ENCODE peak calls at places on chromosomes 7 and 10, in seven cellular contexts. One of them, this sample, is unnamed.

GRCh38 chr7:144835166-144835611 is 664 bp downstream of the TPK1 start:
- DNase-seq in upper lobe of right lung: no peak
- DNase-seq in transverse colon: peak; percentile 63
- DNase-seq in GM13976: peak; percentile 45
- DNase-seq in heart left ventricle: peak; percentile 50
- DNase-seq in Caco-2: peak; percentile 46
- DNase-seq in neural crest cell: peak; percentile 43
- DNase-seq in this sample: peak; percentile 45

GRCh38 chr7:141073173-141073640 is 657 bp upstream of the TMEM178B start:
- DNase-seq in upper lobe of right lung: peak; percentile 64
- DNase-seq in heart left ventricle: peak; percentile 65
- DNase-seq in Caco-2: no peak
- DNase-seq in neural crest cell: peak; percentile 51
- DNase-seq in transverse colon: peak; percentile 9
- DNase-seq in GM13976: peak; percentile 48
- DNase-seq in this sample: peak; percentile 50

GRCh38 chr7:115013887-115014286 is 92.0 kb downstream of the MDFIC start:
- DNase-seq in heart left ventricle: no peak
- DNase-seq in transverse colon: no peak
- DNase-seq in GM13976: no peak
- DNase-seq in upper lobe of right lung: no peak
- DNase-seq in neural crest cell: no peak
- DNase-seq in Caco-2: no peak
- DNase-seq in this sample: no peak

GRCh38 chr10:74190494-74190893 is 39.5 kb downstream of the ADK start:
- DNase-seq in heart left ventricle: no peak
- DNase-seq in neural crest cell: no peak
- DNase-seq in GM13976: no peak
- DNase-seq in upper lobe of right lung: no peak
- DNase-seq in transverse colon: no peak
- DNase-seq in Caco-2: no peak
- DNase-seq in this sample: no peak

GRCh38 chr7:44048031-44048795 is 3.7 kb downstream of the DBNL start:
- DNase-seq in upper lobe of right lung: peak; percentile 44
- DNase-seq in transverse colon: no peak
- DNase-seq in Caco-2: peak; percentile 15
- DNase-seq in heart left ventricle: no peak
- DNase-seq in neural crest cell: no peak
- DNase-seq in GM13976: no peak
- DNase-seq in this sample: no peak

GRCh38 chr7:151099486-151100211 is 13.4 kb downstream of the AGAP3 start:
- DNase-seq in Caco-2: no peak
- DNase-seq in transverse colon: no peak
- DNase-seq in neural crest cell: no peak
- DNase-seq in heart left ventricle: peak; percentile 37
- DNase-seq in GM13976: no peak
- DNase-seq in upper lobe of right lung: peak; percentile 56
- DNase-seq in this sample: no peak

GRCh38 chr10:112361951-112362770 is 11.8 kb upstream of the ACSL5 start:
- DNase-seq in upper lobe of right lung: peak; percentile 72
- DNase-seq in heart left ventricle: peak; percentile 58
- DNase-seq in GM13976: no peak
- DNase-seq in Caco-2: peak; percentile 23
- DNase-seq in transverse colon: peak; percentile 70
- DNase-seq in neural crest cell: no peak
- DNase-seq in this sample: no peak

GRCh38 chr7:91090684-91091083 is 173.5 kb upstream of the FZD1 start:
- DNase-seq in Caco-2: no peak
- DNase-seq in transverse colon: no peak
- DNase-seq in heart left ventricle: no peak
- DNase-seq in neural crest cell: no peak
- DNase-seq in upper lobe of right lung: no peak
- DNase-seq in GM13976: no peak
- DNase-seq in this sample: no peak

GRCh38 chr7:116617878-116618277 is 54.1 kb upstream of the MET start:
- DNase-seq in Caco-2: no peak
- DNase-seq in transverse colon: no peak
- DNase-seq in heart left ventricle: no peak
- DNase-seq in GM13976: no peak
- DNase-seq in upper lobe of right lung: no peak
- DNase-seq in neural crest cell: no peak
- DNase-seq in this sample: no peak

GRCh38 chr10:12975906-12976305 is 25.6 kb downstream of the CCDC3 start:
- DNase-seq in GM13976: no peak
- DNase-seq in neural crest cell: no peak
- DNase-seq in heart left ventricle: no peak
- DNase-seq in Caco-2: no peak
- DNase-seq in upper lobe of right lung: no peak
- DNase-seq in transverse colon: no peak
- DNase-seq in this sample: no peak

GRCh38 chr10:110615057-110615630 is 29.0 kb upstream of the RBM20 start:
- DNase-seq in heart left ventricle: no peak
- DNase-seq in Caco-2: no peak
- DNase-seq in upper lobe of right lung: no peak
- DNase-seq in GM13976: no peak
- DNase-seq in transverse colon: no peak
- DNase-seq in neural crest cell: no peak
- DNase-seq in this sample: no peak

GRCh38 chr10:25177093-25177753 is 2.4 kb downstream of the GPR158 start:
- DNase-seq in heart left ventricle: no peak
- DNase-seq in neural crest cell: no peak
- DNase-seq in GM13976: peak; percentile 12
- DNase-seq in upper lobe of right lung: no peak
- DNase-seq in transverse colon: no peak
- DNase-seq in Caco-2: no peak
- DNase-seq in this sample: no peak

GRCh38 chr10:12531305-12531738 is 182.0 kb downstream of the CAMK1D start:
- DNase-seq in heart left ventricle: peak; percentile 62
- DNase-seq in transverse colon: peak; percentile 29
- DNase-seq in GM13976: no peak
- DNase-seq in Caco-2: peak; percentile 8
- DNase-seq in upper lobe of right lung: no peak
- DNase-seq in neural crest cell: no peak
- DNase-seq in this sample: no peak

GRCh38 chr7:135743907-135744789 is 4.5 kb downstream of the FAM180A start:
- DNase-seq in GM13976: no peak
- DNase-seq in heart left ventricle: peak; percentile 38
- DNase-seq in transverse colon: no peak
- DNase-seq in Caco-2: no peak
- DNase-seq in upper lobe of right lung: no peak
- DNase-seq in neural crest cell: no peak
- DNase-seq in this sample: no peak

GRCh38 chr10:116968331-116968730 is 36.7 kb downstream of the SHTN1 start:
- DNase-seq in upper lobe of right lung: no peak
- DNase-seq in Caco-2: no peak
- DNase-seq in neural crest cell: no peak
- DNase-seq in transverse colon: no peak
- DNase-seq in GM13976: no peak
- DNase-seq in heart left ventricle: no peak
- DNase-seq in this sample: no peak

DNA sequence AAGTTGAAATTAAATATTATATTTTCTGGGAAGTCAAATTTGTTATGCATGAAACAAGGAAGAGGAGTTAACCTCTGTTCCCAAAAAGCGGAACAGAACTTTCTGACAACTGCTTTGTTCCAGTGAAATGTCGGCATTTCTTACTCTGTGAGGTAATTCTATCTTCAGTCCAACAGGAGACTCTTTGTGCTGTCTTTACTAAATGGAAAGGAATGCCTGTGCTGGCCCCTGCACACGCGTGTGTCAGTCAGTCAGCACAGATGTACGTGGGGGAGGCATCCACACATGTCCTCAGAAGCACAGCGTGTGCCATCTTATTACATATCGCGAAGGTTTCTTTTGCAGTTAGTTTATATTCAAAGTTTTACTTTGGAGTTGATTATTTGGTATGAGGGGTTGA is 37.5 kb downstream of the NET1 start:
- DNase-seq in upper lobe of right lung: no peak
- DNase-seq in GM13976: no peak
- DNase-seq in heart left ventricle: no peak
- DNase-seq in Caco-2: no peak
- DNase-seq in neural crest cell: no peak
- DNase-seq in transverse colon: no peak
- DNase-seq in this sample: peak; percentile 29
- TF ChIP-seq CTCF in upper lobe of right lung: no peak
- TF ChIP-seq CTCF in GM13976: no peak
- TF ChIP-seq CTCF in heart left ventricle: no peak
- TF ChIP-seq CTCF in Caco-2: peak; percentile 36
- TF ChIP-seq CTCF in neural crest cell: peak; percentile 33
- TF ChIP-seq CTCF in transverse colon: no peak
- TF ChIP-seq CTCF in this sample: peak; percentile 15

GRCh38 chr7:158816995-158817394 is 12.3 kb downstream of the ESYT2 start:
- DNase-seq in Caco-2: peak; percentile 82
- DNase-seq in heart left ventricle: no peak
- DNase-seq in GM13976: no peak
- DNase-seq in upper lobe of right lung: peak; percentile 73
- DNase-seq in neural crest cell: no peak
- DNase-seq in transverse colon: peak; percentile 67
- DNase-seq in this sample: peak; percentile 77
- TF ChIP-seq CTCF in Caco-2: no peak
- TF ChIP-seq CTCF in heart left ventricle: no peak
- TF ChIP-seq CTCF in GM13976: no peak
- TF ChIP-seq CTCF in upper lobe of right lung: no peak
- TF ChIP-seq CTCF in neural crest cell: no peak
- TF ChIP-seq CTCF in transverse colon: no peak
- TF ChIP-seq CTCF in this sample: no peak

GRCh38 chr10:90960355-90960814 is 39.5 kb upstream of the ANKRD1 start:
- DNase-seq in transverse colon: no peak
- DNase-seq in heart left ventricle: no peak
- DNase-seq in Caco-2: no peak
- DNase-seq in upper lobe of right lung: no peak
- DNase-seq in GM13976: peak; percentile 33
- DNase-seq in neural crest cell: no peak
- DNase-seq in this sample: no peak
- TF ChIP-seq CTCF in transverse colon: no peak
- TF ChIP-seq CTCF in heart left ventricle: no peak
- TF ChIP-seq CTCF in Caco-2: no peak
- TF ChIP-seq CTCF in upper lobe of right lung: no peak
- TF ChIP-seq CTCF in GM13976: no peak
- TF ChIP-seq CTCF in neural crest cell: no peak
- TF ChIP-seq CTCF in this sample: no peak

DNA sequence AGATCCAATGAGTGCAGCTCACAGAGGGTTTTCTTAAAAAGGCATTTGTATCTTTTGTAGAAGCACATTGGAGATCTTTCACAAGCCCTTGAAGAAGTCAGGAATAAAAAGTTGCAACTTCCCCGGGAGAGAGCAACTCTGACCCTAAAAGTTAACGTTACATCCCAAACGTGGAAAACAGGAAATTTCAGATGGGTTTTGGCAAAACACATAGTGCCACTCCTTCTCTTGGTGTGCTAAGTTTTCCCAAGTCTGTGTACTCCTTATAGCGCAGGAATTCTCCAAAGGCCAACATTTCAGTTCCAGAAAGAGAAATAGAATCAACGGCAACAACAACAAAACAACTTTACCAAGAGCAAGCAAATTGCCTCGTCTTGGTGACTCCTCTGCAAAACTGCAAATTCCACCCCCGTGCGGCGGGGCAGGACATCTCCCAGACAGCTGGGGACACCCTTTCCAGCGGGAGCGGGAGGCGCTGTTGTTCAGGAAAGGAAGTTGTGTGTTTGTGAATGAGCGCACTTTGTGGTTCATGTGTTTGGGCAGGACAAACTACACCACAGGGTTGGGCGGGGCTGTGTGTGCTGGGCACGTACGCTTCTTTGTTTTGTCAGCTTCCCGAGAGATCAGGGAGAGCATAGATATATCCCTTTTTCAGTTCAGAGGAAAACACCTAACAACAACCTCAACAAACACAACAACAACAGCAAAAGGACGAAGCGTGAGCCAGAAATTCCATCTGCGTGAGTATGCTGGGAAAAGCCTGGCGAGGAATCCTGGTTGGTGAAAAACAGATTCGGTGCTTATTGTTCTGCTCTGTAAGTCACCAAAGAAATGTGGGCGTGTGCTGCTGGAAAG is 294.7 kb upstream of the PITRM1 start:
- DNase-seq in GM13976: no peak
- DNase-seq in neural crest cell: no peak
- DNase-seq in heart left ventricle: peak; percentile 89
- DNase-seq in Caco-2: no peak
- DNase-seq in upper lobe of right lung: peak; percentile 84
- DNase-seq in transverse colon: peak; percentile 73
- DNase-seq in this sample: peak; percentile 83
- TF ChIP-seq CTCF in GM13976: no peak
- TF ChIP-seq CTCF in neural crest cell: no peak
- TF ChIP-seq CTCF in heart left ventricle: peak; percentile 75
- TF ChIP-seq CTCF in Caco-2: no peak
- TF ChIP-seq CTCF in upper lobe of right lung: peak; percentile 43
- TF ChIP-seq CTCF in transverse colon: no peak
- TF ChIP-seq CTCF in this sample: peak; percentile 61

DNA sequence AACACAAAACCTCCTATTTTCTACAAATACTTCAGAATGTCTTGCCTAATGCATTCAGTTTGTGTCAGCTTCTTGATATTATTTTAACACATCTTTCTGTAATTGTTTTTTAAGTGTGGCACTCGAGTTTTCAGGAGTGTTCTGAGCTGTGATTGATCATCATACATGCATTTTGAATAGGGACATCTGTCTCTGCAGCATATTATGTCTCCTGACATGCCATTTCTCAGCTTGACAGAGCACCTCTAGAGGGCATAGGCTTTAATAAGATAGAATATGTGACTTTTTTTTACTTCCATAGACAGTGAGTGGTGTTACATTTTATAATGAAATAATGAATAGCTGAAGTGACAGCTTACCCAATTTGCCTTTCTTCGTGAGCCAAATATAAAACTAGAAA is 219.2 kb upstream of the HDAC9 start:
- DNase-seq in upper lobe of right lung: no peak
- DNase-seq in heart left ventricle: no peak
- DNase-seq in transverse colon: no peak
- DNase-seq in Caco-2: no peak
- DNase-seq in neural crest cell: no peak
- DNase-seq in GM13976: no peak
- DNase-seq in this sample: no peak
- TF ChIP-seq CTCF in upper lobe of right lung: no peak
- TF ChIP-seq CTCF in heart left ventricle: peak; percentile 19
- TF ChIP-seq CTCF in transverse colon: no peak
- TF ChIP-seq CTCF in Caco-2: no peak
- TF ChIP-seq CTCF in neural crest cell: no peak
- TF ChIP-seq CTCF in GM13976: no peak
- TF ChIP-seq CTCF in this sample: no peak

GRCh38 chr10:86400705-86401587 is 34.4 kb upstream of the GRID1 start:
- DNase-seq in heart left ventricle: peak; percentile 63
- DNase-seq in Caco-2: no peak
- DNase-seq in upper lobe of right lung: peak; percentile 81
- DNase-seq in GM13976: peak; percentile 77
- DNase-seq in transverse colon: peak; percentile 59
- DNase-seq in neural crest cell: peak; percentile 44
- DNase-seq in this sample: peak; percentile 47
- TF ChIP-seq CTCF in heart left ventricle: peak; percentile 16
- TF ChIP-seq CTCF in Caco-2: peak; percentile 27
- TF ChIP-seq CTCF in upper lobe of right lung: no peak
- TF ChIP-seq CTCF in GM13976: no peak
- TF ChIP-seq CTCF in transverse colon: no peak
- TF ChIP-seq CTCF in neural crest cell: peak; percentile 42
- TF ChIP-seq CTCF in this sample: no peak

GRCh38 chr10:57849726-57850357 is 417.9 kb downstream of the IPMK start:
- DNase-seq in upper lobe of right lung: no peak
- DNase-seq in heart left ventricle: no peak
- DNase-seq in Caco-2: no peak
- DNase-seq in GM13976: no peak
- DNase-seq in neural crest cell: no peak
- DNase-seq in transverse colon: no peak
- DNase-seq in this sample: peak; percentile 8
- TF ChIP-seq CTCF in upper lobe of right lung: peak; percentile 37
- TF ChIP-seq CTCF in heart left ventricle: peak; percentile 51
- TF ChIP-seq CTCF in Caco-2: peak; percentile 54
- TF ChIP-seq CTCF in GM13976: no peak
- TF ChIP-seq CTCF in neural crest cell: peak; percentile 69
- TF ChIP-seq CTCF in transverse colon: peak; percentile 31
- TF ChIP-seq CTCF in this sample: peak; percentile 62

This sample was measured in Calu3.